ENCODE peak calls at places on chromosomes 2 and 18, in four cellular contexts. L is neural progenitor cell, S is HepG2, J is PC-3. D is an unnamed sample.

GRCh38 chr18:52319423-52319822 is 20.6 kb upstream of the DCC start:
- DNase-seq in J (no peak), S (no peak), L (no peak), D (no peak)

GRCh38 chr2:217366996-217367395 is 507.1 kb upstream of the TNP1 start:
- DNase-seq in J (peak; percentile 84), S (no peak), L (no peak), D (no peak)

GRCh38 chr2:230541934-230542380 is 126.0 kb downstream of the SP100 start:
- DNase-seq in L (no peak), S (no peak), J (peak; percentile 55), D (no peak)

GRCh38 chr18:4230450-4231168 is 224.5 kb downstream of the DLGAP1 start:
- DNase-seq in S (no peak), J (no peak), L (no peak), D (peak; percentile 8)

GRCh38 chr2:24683408-24683807 is 109.8 kb downstream of the PTRHD1 start:
- DNase-seq in L (no peak), J (no peak), S (no peak), D (no peak)

GRCh38 chr2:47205576-47206141 is 50.6 kb upstream of the STPG4 start:
- DNase-seq in S (no peak), L (no peak), J (no peak), D (no peak)

GRCh38 chr2:165572155-165572554 is 102.7 kb downstream of the CSRNP3 start:
- DNase-seq in S (no peak), L (peak; percentile 29), J (no peak), D (no peak)

GRCh38 chr2:240463274-240463865 is 27.9 kb downstream of the GPC1 start:
- DNase-seq in J (no peak), S (no peak), L (no peak), D (no peak)

GRCh38 chr18:23936371-23936958 is 78.1 kb upstream of the TTC39C start:
- DNase-seq in J (no peak), S (peak; percentile 9), L (no peak), D (no peak)

GRCh38 chr2:12950174-12950573 is 233.4 kb downstream of the TRIB2 start:
- DNase-seq in L (no peak), S (no peak), J (no peak), D (no peak)

GRCh38 chr2:70686577-70687460 is 81.2 kb downstream of the ADD2 start:
- DNase-seq in L (peak; percentile 75), S (peak; percentile 48), J (peak; percentile 55), D (peak; percentile 76)

GRCh38 chr2:6845903-6846302 is 19.8 kb downstream of the CMPK2 start:
- DNase-seq in S (no peak), J (peak; percentile 18), L (no peak), D (no peak)

GRCh38 chr2:110858135-110858737 is 125.9 kb downstream of the ACOXL start:
- DNase-seq in J (no peak), L (no peak), S (no peak), D (peak; percentile 97)

GRCh38 chr2:241354668-241355658 is 1.1 kb upstream of the FARP2 start:
- DNase-seq in S (peak; percentile 76), L (peak; percentile 87), J (peak; percentile 66), D (peak; percentile 74)

GRCh38 chr2:201551901-201552300 is 91.4 kb downstream of the TMEM237 start:
- DNase-seq in J (no peak), L (no peak), S (no peak), D (no peak)

GRCh38 chr2:109046925-109047508 is 58.0 kb upstream of the EDAR start:
- DNase-seq in L (no peak), S (no peak), J (no peak), D (no peak)

GRCh38 chr2:53498210-53498609 is 269.4 kb upstream of the CHAC2 start:
- DNase-seq in S (no peak), J (peak; percentile 49), L (no peak), D (no peak)

GRCh38 chr2:201559067-201559710 is 84.1 kb downstream of the TMEM237 start:
- DNase-seq in S (no peak), J (no peak), L (no peak), D (no peak)

GRCh38 chr18:23675896-23676295 is 13.2 kb upstream of the ANKRD29 start:
- DNase-seq in L (no peak), S (no peak), J (no peak), D (no peak)

GRCh38 chr2:43360137-43360536 is 133.7 kb upstream of the ZFP36L2 start:
- DNase-seq in S (no peak), J (no peak), L (no peak), D (no peak)

DNA sequence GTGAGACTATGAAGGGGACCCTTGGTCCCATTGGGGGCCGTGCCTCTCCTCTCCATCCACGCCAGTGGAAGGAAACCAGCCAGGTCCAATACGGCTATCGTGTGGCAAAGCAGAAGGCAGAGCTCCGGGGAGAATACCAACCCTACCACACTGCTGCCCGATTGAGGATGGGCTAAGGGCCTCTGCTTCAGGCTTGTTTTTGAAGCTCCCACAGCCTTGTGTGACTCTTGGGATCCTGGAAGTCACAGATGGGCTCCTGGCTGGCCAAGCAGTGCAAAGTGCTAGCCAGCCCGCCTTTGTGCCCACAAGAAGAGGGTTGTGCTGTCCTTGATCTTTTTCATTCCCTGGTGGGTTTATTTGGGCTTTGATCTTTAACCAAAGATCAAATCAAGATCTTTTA is 70.6 kb upstream of the ID2 start:
- DNase-seq in J (no peak), S (no peak), L (no peak), D (no peak)
- TF ChIP-seq EZH2 in J (no peak), S (no peak), L (no peak), D (no peak)

GRCh38 chr2:181007086-181007837 is 26.9 kb downstream of the UBE2E3 start:
- DNase-seq in S (no peak), L (no peak), J (no peak), D (no peak)
- H4K20me1 ChIP-seq in S (no peaks in the 10 kb centered on the region), L (peaks cover 33% of the 10 kb centered on the region), J (peaks cover 10% of the 10 kb centered on the region), D (peaks cover 4% of the 10 kb centered on the region)

DNA sequence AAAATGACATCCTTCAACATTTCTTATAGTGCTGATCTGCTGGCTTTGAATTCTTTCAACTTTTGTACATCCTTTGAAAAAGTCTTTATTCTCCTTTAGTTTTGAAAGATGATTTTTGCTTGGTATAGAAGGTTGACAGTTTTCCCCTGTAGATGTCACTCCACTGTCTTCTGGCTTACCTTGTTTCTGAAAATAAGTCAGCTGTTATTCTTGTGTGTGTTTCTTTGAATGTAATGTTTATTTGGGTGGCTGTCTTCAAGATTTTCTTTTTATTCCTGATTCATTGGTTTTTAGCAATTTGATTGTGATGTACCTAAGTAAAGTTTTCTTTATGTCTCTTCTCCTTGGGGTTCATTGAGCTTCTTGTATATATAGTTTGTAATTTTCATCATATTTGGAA is 47.6 kb downstream of the ACTR3 start:
- DNase-seq in L (no peak), S (no peak), J (no peak), D (no peak)
- H3K27ac ChIP-seq in L (no peak overlapping the region), S (no peak overlapping the region), J (no peak overlapping the region), D (no peak overlapping the region)

DNA sequence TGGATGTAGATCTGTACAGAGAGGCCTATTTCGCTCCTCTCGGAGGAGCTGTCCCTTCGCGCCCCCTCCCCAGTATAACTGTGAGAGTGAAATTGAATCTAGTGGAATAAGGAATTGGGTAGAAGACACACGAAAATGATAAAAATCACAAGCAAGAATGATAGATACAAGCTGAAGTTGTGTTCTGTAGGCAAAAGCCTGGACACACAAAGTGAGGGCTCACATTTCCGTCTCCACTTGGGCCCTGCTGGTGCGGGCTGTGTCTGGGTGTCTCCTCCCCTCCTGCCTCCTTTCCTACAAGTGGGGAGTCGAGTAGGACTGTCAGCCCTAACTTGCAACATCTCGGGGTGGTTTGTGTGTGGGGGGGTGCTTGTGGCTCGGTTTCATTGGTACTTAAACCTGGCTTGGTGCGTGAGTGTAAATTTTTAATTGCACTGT is 457 bp upstream of the SP9 start:
- DNase-seq in S (no peak), J (no peak), L (peak; percentile 52), D (no peak)
- TF ChIP-seq EZH2 in S (no peak), J (no peak), L (no peak), D (no peak)

D was measured in MM.1S.